ENCODE peak calls at places on chromosomes 1 and 21, in five cellular contexts. N is MCF 10A; G is tibial artery; X is iPS-NIHi11; W is activated CD8-positive, alpha-beta memory T cell treated with anti-CD3 and anti-CD28 coated beads for 1 hour. L is an unnamed sample.

GRCh38 chr21:35509004-35509704 is 460.1 kb upstream of the RUNX1 start:
- DNase-seq in N (no peak), W (no peak), X (no peak), G (peak), L (no peak)

GRCh38 chr1:195243492-195243891 is 1364.7 kb downstream of the KCNT2 start:
- DNase-seq in W (no peak), G (no peak), N (no peak), X (no peak), L (no peak)

GRCh38 chr1:19786988-19787423 is 12.7 kb downstream of the TMCO4 start:
- DNase-seq in W (no peak), G (no peak), N (no peak), X (peak), L (no peak)

GRCh38 chr1:22611530-22611947 is 24.9 kb upstream of the C1QA start:
- DNase-seq in W (no peak), N (peak), X (peak), G (no peak), L (no peak)

GRCh38 chr1:65958561-65959350 is 166.1 kb downstream of the PDE4B start:
- DNase-seq in N (peak), X (peak), W (no peak), G (no peak), L (peak)

GRCh38 chr1:108661030-108661609 is at the start of gene HENMT1:
- DNase-seq in G (peak), W (peak), X (peak), N (no peak), L (peak)

GRCh38 chr1:181013144-181013543 is 9.5 kb downstream of the STX6 start:
- DNase-seq in X (no peak), G (no peak), N (peak), W (no peak), L (no peak)

GRCh38 chr1:115067460-115067859 is 21.8 kb downstream of the TSPAN2 start:
- DNase-seq in G (no peak), W (no peak), X (no peak), N (peak), L (no peak)

GRCh38 chr1:230212405-230212936 is 145.4 kb downstream of the GALNT2 start:
- DNase-seq in X (no peak), W (no peak), N (no peak), G (no peak), L (no peak)

GRCh38 chr1:222167111-222167510 is 380.8 kb downstream of the HHIPL2 start:
- DNase-seq in X (peak), G (no peak), W (no peak), N (peak), L (no peak)

GRCh38 chr1:43867946-43868740 is 65.5 kb upstream of the ARTN start:
- DNase-seq in N (peak), W (no peak), X (no peak), G (no peak), L (no peak)

GRCh38 chr1:33577663-33578062 is 105.2 kb downstream of the ZSCAN20 start:
- DNase-seq in W (no peak), G (no peak), N (no peak), X (peak), L (no peak)

GRCh38 chr1:84347547-84348239 is 46.2 kb downstream of the SAMD13 start:
- DNase-seq in X (no peak), N (no peak), G (no peak), W (no peak), L (no peak)

GRCh38 chr1:43853161-43853921 is 80.3 kb upstream of the ARTN start:
- DNase-seq in G (peak), W (no peak), X (no peak), N (peak), L (peak)

GRCh38 chr1:35717911-35718476 is 690 bp downstream of the C1orf216 start:
- DNase-seq in X (peak), G (peak), W (no peak), N (peak), L (no peak)

GRCh38 chr1:228911225-228911624 is 175.9 kb downstream of the RHOU start:
- DNase-seq in G (no peak), W (no peak), N (no peak), X (no peak), L (no peak)

GRCh38 chr1:194813109-194813508 is 1626.7 kb upstream of the B3GALT2 start:
- DNase-seq in N (peak), G (no peak), X (no peak), W (no peak), L (no peak)

GRCh38 chr1:232667094-232667780 is 37.3 kb upstream of the SIPA1L2 start:
- DNase-seq in G (no peak), N (no peak), X (no peak), W (no peak), L (no peak)

GRCh38 chr1:41390171-41390570 is 28.9 kb downstream of the FOXO6 start:
- DNase-seq in N (no peak), X (no peak), W (no peak), G (no peak), L (no peak)

GRCh38 chr1:54885863-54886723 is 902 bp downstream of the DHCR24 start:
- DNase-seq in G (no peak), W (no peak), N (peak), X (peak), L (no peak)

GRCh38 chr1:109933856-109934711 is 23.4 kb downstream of the CSF1 start:
- DNase-seq in W (no peak), G (no peak), X (no peak), N (peak), L (no peak)

GRCh38 chr21:37658994-37659458 is 257.2 kb downstream of the KCNJ6 start:
- DNase-seq in G (peak), W (no peak), X (no peak), N (peak), L (no peak)

GRCh38 chr1:150553392-150554085 is 4.3 kb downstream of the ADAMTSL4 start:
- DNase-seq in N (no peak), W (no peak), G (no peak), X (no peak), L (no peak)

GRCh38 chr1:1106510-1107221 is 9.2 kb downstream of the C1orf159 start:
- DNase-seq in G (no peak), N (no peak), W (no peak), X (no peak), L (no peak)

GRCh38 chr21:40166291-40166843 is 299.1 kb downstream of the PCP4 start:
- DNase-seq in G (no peak), N (no peak), X (peak), W (no peak), L (no peak)

GRCh38 chr1:235199441-235199840 is 38.4 kb upstream of the RBM34 start:
- DNase-seq in G (no peak), W (no peak), X (peak), N (peak), L (no peak)

GRCh38 chr1:154992721-154993571 is 440 bp upstream of the LENEP start:
- DNase-seq in G (peak), W (no peak), X (no peak), N (no peak), L (no peak)

GRCh38 chr21:15730484-15731242 is 881 bp downstream of the USP25 start:
- DNase-seq in G (peak), N (peak), W (no peak), X (no peak), L (no peak)

GRCh38 chr1:90393025-90393424 is 324.1 kb downstream of the BARHL2 start:
- DNase-seq in X (no peak), N (no peak), G (no peak), W (no peak), L (no peak)

GRCh38 chr1:234987415-234988159 is 141.1 kb downstream of the TOMM20 start:
- DNase-seq in X (peak), N (peak), W (no peak), G (peak), L (no peak)

GRCh38 chr1:53740621-53741105 is 1.7 kb upstream of the GLIS1 start:
- DNase-seq in W (no peak), X (no peak), N (peak), G (no peak), L (no peak)

GRCh38 chr1:200873116-200873670 is 412 bp downstream of the GPR25 start:
- DNase-seq in N (no peak), W (no peak), G (no peak), X (peak), L (no peak)

GRCh38 chr21:15868940-15869339 is 139.2 kb downstream of the USP25 start:
- DNase-seq in X (no peak), N (no peak), G (no peak), W (no peak), L (no peak)

GRCh38 chr1:99886179-99886578 is 36.0 kb downstream of the AGL start:
- DNase-seq in X (no peak), W (no peak), N (no peak), G (no peak), L (no peak)

GRCh38 chr1:162030741-162031280 is 7.1 kb upstream of the OLFML2B start:
- DNase-seq in W (no peak), N (no peak), X (no peak), G (no peak), L (no peak)

GRCh38 chr1:115476616-115477015 is 138.6 kb upstream of the NGF start:
- DNase-seq in W (no peak), G (no peak), X (no peak), N (no peak), L (no peak)

GRCh38 chr1:101356604-101357443 is 120.0 kb downstream of the S1PR1 start:
- DNase-seq in G (no peak), X (no peak), N (no peak), W (no peak), L (no peak)